ENCODE peak calls at places on chromosomes 16 and 17, in five cellular contexts. V, T, O, C and P are unnamed samples.

GRCh38 chr17:80691784-80692183 is 147.1 kb downstream of the RPTOR start:
- DNase-seq in T (no peak), C (no peak), O (no peak), V (no peak), P (no peak)

GRCh38 chr17:263271-263670 is 81.8 kb upstream of the DOC2B start:
- DNase-seq in T (peak), C (no peak), V (no peak), O (no peak), P (no peak)

GRCh38 chr16:56985288-56985961 is 3.9 kb upstream of the NLRC5 start:
- DNase-seq in C (no peak), V (peak), T (peak), O (no peak), P (no peak)

GRCh38 chr16:84143784-84144199 is 1.2 kb downstream of the HSDL1 start:
- DNase-seq in T (no peak), O (no peak), V (no peak), C (no peak), P (no peak)

GRCh38 chr17:74190154-74190553 is 13.3 kb upstream of the RPL38 start:
- DNase-seq in T (no peak), V (no peak), C (no peak), O (no peak), P (no peak)

GRCh38 chr17:75568412-75569255 is 19.0 kb upstream of the MYO15B start:
- DNase-seq in C (no peak), T (no peak), O (no peak), V (no peak), P (no peak)

GRCh38 chr17:50461550-50462132 is 7.0 kb downstream of the CHAD start:
- DNase-seq in T (no peak), O (no peak), C (no peak), V (no peak), P (no peak)

GRCh38 chr17:16920628-16921020 is 51.3 kb downstream of the TNFRSF13B start:
- DNase-seq in C (peak), T (no peak), O (no peak), V (peak), P (no peak)

GRCh38 chr17:20797292-20797691 is 217.8 kb downstream of the CDRT15L2 start:
- DNase-seq in T (no peak), C (no peak), O (no peak), V (no peak), P (no peak)

GRCh38 chr16:777826-778225 is 10.4 kb downstream of the RPUSD1 start:
- DNase-seq in O (no peak), C (no peak), V (no peak), T (no peak), P (no peak)

DNA sequence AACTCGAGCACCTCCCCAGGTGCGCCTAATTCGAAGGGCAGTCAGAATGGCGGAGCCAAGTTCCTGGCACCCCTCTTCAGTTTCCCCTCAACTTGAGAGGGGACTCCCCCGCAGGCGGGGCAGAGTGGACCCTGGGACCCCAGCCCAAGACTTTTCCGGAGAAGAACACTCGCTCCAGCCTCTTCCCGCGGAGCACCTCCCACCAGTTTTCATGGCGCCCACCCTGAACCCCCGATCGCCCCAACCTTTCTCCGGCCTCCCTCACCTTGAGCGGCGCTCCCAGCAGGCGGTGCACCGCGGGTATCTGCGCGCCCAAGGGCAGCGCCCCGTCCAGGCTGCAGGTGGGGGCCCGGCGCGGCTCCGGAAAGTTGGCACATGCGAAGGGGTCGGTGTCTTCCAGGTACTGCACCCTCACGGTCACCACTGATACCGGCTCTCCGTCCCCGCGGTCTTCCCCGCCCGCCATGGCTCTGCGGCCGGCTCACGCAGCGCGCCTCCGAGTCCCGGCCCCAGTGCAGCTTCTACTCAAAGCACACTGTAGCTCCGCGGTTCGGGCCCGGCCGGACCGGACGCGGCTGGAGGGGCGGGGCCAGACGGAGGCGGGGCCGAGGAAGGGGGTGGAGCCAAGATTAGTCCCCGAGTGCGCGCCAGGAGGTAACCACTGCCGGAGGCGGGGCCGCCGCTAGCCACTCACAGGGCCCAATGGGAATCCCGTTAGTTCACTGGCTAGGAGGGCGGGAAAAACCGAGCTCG is at the start of gene FHOD1:
- DNase-seq in C (peak), T (peak), O (peak), V (peak), P (peak)
- TF ChIP-seq POLR2A in C (no peak), T (no peak), O (peak), V (peak), P (peak)

GRCh38 chr17:58007781-58008706 is 998 bp upstream of the SRSF1 start:
- DNase-seq in T (no peak), C (no peak), O (no peak), V (no peak), P (no peak)

GRCh38 chr17:58006563-58006923 is 503 bp downstream of the SRSF1 start:
- DNase-seq in O (peak), T (peak), C (peak), V (peak), P (peak)

GRCh38 chr17:58005031-58005727 is 1.9 kb downstream of the SRSF1 start:
- DNase-seq in O (no peak), V (no peak), C (no peak), T (no peak), P (no peak)

GRCh38 chr17:58005728-58006562 is 1.1 kb downstream of the SRSF1 start:
- DNase-seq in V (no peak), T (no peak), O (no peak), C (no peak), P (no peak)

GRCh38 chr17:58006924-58007780 is at the start of gene SRSF1:
- DNase-seq in C (peak), V (peak), T (peak), O (peak), P (peak)
- TF ChIP-seq EP300 in C (no peak), V (peak), T (peak), O (peak), P (no peak)

GRCh38 chr17:8944083-8944482 is 21.4 kb downstream of the PIK3R5 start:
- DNase-seq in V (no peak), O (no peak), T (no peak), C (no peak), P (no peak)

GRCh38 chr17:8939496-8940334 is 25.8 kb downstream of the PIK3R5 start:
- DNase-seq in V (no peak), T (no peak), C (no peak), O (no peak), P (no peak)

GRCh38 chr17:8940866-8941471 is 24.5 kb downstream of the PIK3R5 start:
- DNase-seq in V (no peak), T (no peak), C (no peak), O (no peak), P (no peak)

GRCh38 chr17:8941980-8942617 is 23.4 kb downstream of the PIK3R5 start:
- DNase-seq in C (no peak), O (no peak), T (no peak), V (no peak), P (no peak)

GRCh38 chr17:8941520-8941919 is 24.0 kb downstream of the PIK3R5 start:
- DNase-seq in T (no peak), V (peak), O (no peak), C (no peak), P (no peak)
- TF ChIP-seq POLR2AphosphoS5 in T (no peak), V (no peak), O (no peak), C (no peak), P (no peak)

GRCh38 chr16:72609933-72610332 is 438.0 kb upstream of the PMFBP1 start:
- DNase-seq in T (no peak), O (no peak), V (no peak), C (no peak), P (no peak)

GRCh38 chr16:72612718-72613117 is 435.2 kb downstream of the ZFHX3 start:
- DNase-seq in C (no peak), V (no peak), O (no peak), T (no peak), P (no peak)

DNA sequence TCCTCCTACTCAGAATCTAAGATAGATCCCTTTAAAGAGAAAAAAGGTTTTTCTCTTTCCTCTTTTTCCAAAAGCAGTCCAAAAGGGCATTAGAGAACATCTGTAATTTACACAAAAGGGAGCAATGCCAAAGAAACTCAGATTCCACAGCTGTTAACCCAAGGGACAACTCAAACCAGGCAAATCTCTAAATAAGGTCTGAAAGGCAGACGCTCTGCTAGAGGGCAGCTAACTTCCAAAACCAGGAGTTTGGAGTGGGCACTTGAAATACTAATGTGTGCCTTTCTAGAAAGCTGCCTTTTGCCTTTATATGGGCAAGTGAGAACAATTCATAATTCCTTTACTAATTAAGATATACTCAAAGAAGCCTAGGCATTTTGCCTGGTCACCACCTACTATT is 435.7 kb downstream of the ZFHX3 start:
- DNase-seq in V (no peak), T (no peak), C (no peak), O (no peak), P (no peak)
- TF ChIP-seq POLR2A in V (no peak), T (no peak), C (no peak), O (no peak), P (no peak)

GRCh38 chr16:7449808-7450207 is 117.2 kb downstream of the RBFOX1 start:
- DNase-seq in V (no peak), C (no peak), O (no peak), T (no peak), P (no peak)

GRCh38 chr16:7449306-7449705 is 116.7 kb downstream of the RBFOX1 start:
- DNase-seq in V (no peak), C (no peak), O (no peak), T (no peak), P (no peak)

GRCh38 chr16:7456221-7456620 is 123.6 kb downstream of the RBFOX1 start:
- DNase-seq in T (no peak), C (no peak), O (no peak), V (no peak), P (no peak)

GRCh38 chr16:7452090-7452489 is 119.4 kb downstream of the RBFOX1 start:
- DNase-seq in T (no peak), O (no peak), C (no peak), V (no peak), P (no peak)
- TF ChIP-seq EP300 in T (no peak), O (no peak), C (no peak), V (no peak), P (no peak)

GRCh38 chr16:87411375-87412271 is 19.5 kb downstream of the MAP1LC3B start:
- DNase-seq in T (no peak), V (no peak), O (no peak), C (no peak), P (no peak)
- TF ChIP-seq POLR2AphosphoS5 in T (no peak), V (no peak), O (no peak), C (no peak), P (no peak)